ENCODE peak calls at places on chromosomes 3 and 15, in eight cellular contexts. R, F, B, H, W, V, J and C are unnamed samples.

GRCh38 chr3:26264708-26265107 is 357.9 kb upstream of the LRRC3B start:
- DNase-seq in H (no peak), R (no peak), F (no peak), J (no peak), W (no peak), B (no peak), V (no peak), C (no peak)

GRCh38 chr15:79977431-79977940 is 6.5 kb upstream of the BCL2A1 start:
- DNase-seq in W (no peak), H (no peak), J (no peak), R (peak), F (no peak), V (peak), B (no peak), C (no peak)

GRCh38 chr3:135503429-135504083 is 462.0 kb upstream of the PPP2R3A start:
- DNase-seq in R (peak), B (peak), J (peak), V (peak), F (peak), H (peak), W (no peak), C (no peak)

GRCh38 chr3:40083066-40083465 is 226.4 kb upstream of the EIF1B start:
- DNase-seq in W (no peak), F (no peak), J (no peak), R (no peak), B (no peak), V (no peak), H (no peak), C (no peak)

GRCh38 chr15:85711590-85712192 is 83.0 kb downstream of the KLHL25 start:
- DNase-seq in W (no peak), R (no peak), J (no peak), H (no peak), V (no peak), B (no peak), F (no peak), C (no peak)

GRCh38 chr3:7667774-7668173 is 806.9 kb downstream of the GRM7 start:
- DNase-seq in R (no peak), F (no peak), W (no peak), V (no peak), B (no peak), J (no peak), H (no peak), C (no peak)

GRCh38 chr3:126442849-126443229 is 32.9 kb downstream of the ZXDC start:
- DNase-seq in F (no peak), H (no peak), B (no peak), J (no peak), W (no peak), V (no peak), R (no peak), C (peak)

GRCh38 chr3:71271616-71272015 is 311.9 kb downstream of the FOXP1 start:
- DNase-seq in W (no peak), J (no peak), B (no peak), H (no peak), F (no peak), V (no peak), R (no peak), C (no peak)

GRCh38 chr3:31531465-31531991 is 1.2 kb upstream of the STT3B start:
- DNase-seq in F (no peak), J (no peak), B (no peak), V (no peak), R (no peak), H (no peak), W (no peak), C (no peak)

GRCh38 chr15:44726136-44726535 is 10.2 kb upstream of the TRIM69 start:
- DNase-seq in V (peak), F (no peak), W (no peak), R (peak), H (no peak), B (no peak), J (no peak), C (no peak)